ENCODE peak calls at places on chromosomes 12 and 14, in seven cellular contexts. One of them, this sample, is unnamed.

GRCh38 chr14:96741151-96741977 is 55.8 kb upstream of the VRK1 start:
- DNase-seq in PC-3: peak
- DNase-seq in dorsolateral prefrontal cortex: peak
- DNase-seq in H1: peak
- DNase-seq in stomach: peak
- DNase-seq in fibroblast of the aortic adventitia: peak
- DNase-seq in HCT116: no peak
- DNase-seq in this sample: peak

GRCh38 chr14:68982581-68982980 is 3.5 kb upstream of the ACTN1 start:
- DNase-seq in PC-3: no peak
- DNase-seq in dorsolateral prefrontal cortex: no peak
- DNase-seq in H1: no peak
- DNase-seq in stomach: no peak
- DNase-seq in fibroblast of the aortic adventitia: peak
- DNase-seq in HCT116: no peak
- DNase-seq in this sample: no peak

GRCh38 chr12:56205445-56205844 is 16.2 kb upstream of the SMARCC2 start:
- DNase-seq in PC-3: no peak
- DNase-seq in dorsolateral prefrontal cortex: no peak
- DNase-seq in H1: no peak
- DNase-seq in stomach: no peak
- DNase-seq in fibroblast of the aortic adventitia: no peak
- DNase-seq in HCT116: no peak
- DNase-seq in this sample: no peak

GRCh38 chr12:116150001-116150400 is 127.5 kb downstream of the MED13L start:
- DNase-seq in PC-3: no peak
- DNase-seq in dorsolateral prefrontal cortex: no peak
- DNase-seq in H1: no peak
- DNase-seq in stomach: no peak
- DNase-seq in fibroblast of the aortic adventitia: no peak
- DNase-seq in HCT116: no peak
- DNase-seq in this sample: no peak

GRCh38 chr14:75232597-75232996 is 46.0 kb upstream of the FOS start:
- DNase-seq in PC-3: no peak
- DNase-seq in dorsolateral prefrontal cortex: no peak
- DNase-seq in H1: no peak
- DNase-seq in stomach: no peak
- DNase-seq in fibroblast of the aortic adventitia: no peak
- DNase-seq in HCT116: no peak
- DNase-seq in this sample: no peak

GRCh38 chr12:57638096-57638495 is 5.1 kb upstream of the B4GALNT1 start:
- DNase-seq in PC-3: no peak
- DNase-seq in dorsolateral prefrontal cortex: no peak
- DNase-seq in H1: no peak
- DNase-seq in stomach: no peak
- DNase-seq in fibroblast of the aortic adventitia: no peak
- DNase-seq in HCT116: no peak
- DNase-seq in this sample: no peak

GRCh38 chr14:24959791-24960331 is 90.1 kb downstream of the STXBP6 start:
- DNase-seq in PC-3: no peak
- DNase-seq in dorsolateral prefrontal cortex: no peak
- DNase-seq in H1: no peak
- DNase-seq in stomach: no peak
- DNase-seq in fibroblast of the aortic adventitia: peak
- DNase-seq in HCT116: no peak
- DNase-seq in this sample: no peak

GRCh38 chr12:14278294-14278953 is 87.1 kb upstream of the ATF7IP start:
- DNase-seq in PC-3: no peak
- DNase-seq in dorsolateral prefrontal cortex: no peak
- DNase-seq in H1: no peak
- DNase-seq in stomach: no peak
- DNase-seq in fibroblast of the aortic adventitia: no peak
- DNase-seq in HCT116: no peak
- DNase-seq in this sample: no peak

GRCh38 chr12:70306676-70307075 is 59.4 kb upstream of the KCNMB4 start:
- DNase-seq in PC-3: no peak
- DNase-seq in dorsolateral prefrontal cortex: no peak
- DNase-seq in H1: no peak
- DNase-seq in stomach: no peak
- DNase-seq in fibroblast of the aortic adventitia: no peak
- DNase-seq in HCT116: no peak
- DNase-seq in this sample: no peak

GRCh38 chr12:65741662-65742480 is 82.4 kb upstream of the HMGA2 start:
- DNase-seq in PC-3: no peak
- DNase-seq in dorsolateral prefrontal cortex: no peak
- DNase-seq in H1: no peak
- DNase-seq in stomach: no peak
- DNase-seq in fibroblast of the aortic adventitia: peak
- DNase-seq in HCT116: no peak
- DNase-seq in this sample: peak

GRCh38 chr14:91636604-91637003 is 95.3 kb downstream of the CATSPERB start:
- DNase-seq in PC-3: no peak
- DNase-seq in dorsolateral prefrontal cortex: no peak
- DNase-seq in H1: no peak
- DNase-seq in stomach: no peak
- DNase-seq in fibroblast of the aortic adventitia: no peak
- DNase-seq in HCT116: no peak
- DNase-seq in this sample: no peak

DNA sequence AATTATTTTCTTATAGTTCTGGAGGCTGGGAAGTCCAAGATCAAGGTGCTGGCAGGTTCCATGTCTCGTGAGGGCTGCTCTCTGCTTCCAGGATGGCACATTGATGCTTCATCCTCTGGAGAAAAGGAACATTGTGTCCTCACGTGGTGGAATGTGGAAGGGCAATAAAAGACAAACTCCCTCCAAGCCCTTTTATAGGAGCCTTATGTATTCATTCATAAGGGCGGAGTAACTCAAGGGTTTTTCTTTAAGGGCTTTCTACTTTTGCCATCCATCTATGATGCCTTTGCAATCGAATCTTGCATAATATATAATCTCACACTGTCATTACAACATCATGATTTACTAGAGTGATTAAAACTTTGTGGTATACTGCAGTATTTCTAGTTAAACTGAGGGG is 132.7 kb upstream of the DDHD1 start:
- DNase-seq in PC-3: peak
- DNase-seq in dorsolateral prefrontal cortex: no peak
- DNase-seq in H1: no peak
- DNase-seq in stomach: no peak
- DNase-seq in fibroblast of the aortic adventitia: no peak
- DNase-seq in HCT116: no peak
- DNase-seq in this sample: no peak
- TF ChIP-seq CTCF in PC-3: no peak
- TF ChIP-seq CTCF in dorsolateral prefrontal cortex: no peak
- TF ChIP-seq CTCF in H1: no peak
- TF ChIP-seq CTCF in stomach: no peak
- TF ChIP-seq CTCF in fibroblast of the aortic adventitia: no peak
- TF ChIP-seq CTCF in HCT116: no peak
- TF ChIP-seq CTCF in this sample: no peak

GRCh38 chr14:56340921-56341320 is 222.7 kb downstream of the PELI2 start:
- DNase-seq in PC-3: no peak
- DNase-seq in dorsolateral prefrontal cortex: no peak
- DNase-seq in H1: no peak
- DNase-seq in stomach: no peak
- DNase-seq in fibroblast of the aortic adventitia: no peak
- DNase-seq in HCT116: no peak
- DNase-seq in this sample: no peak

GRCh38 chr14:56341766-56342418 is 223.7 kb downstream of the PELI2 start:
- DNase-seq in PC-3: no peak
- DNase-seq in dorsolateral prefrontal cortex: no peak
- DNase-seq in H1: no peak
- DNase-seq in stomach: no peak
- DNase-seq in fibroblast of the aortic adventitia: peak
- DNase-seq in HCT116: no peak
- DNase-seq in this sample: no peak

GRCh38 chr14:56342419-56342901 is 224.2 kb downstream of the PELI2 start:
- DNase-seq in PC-3: no peak
- DNase-seq in dorsolateral prefrontal cortex: no peak
- DNase-seq in H1: no peak
- DNase-seq in stomach: no peak
- DNase-seq in fibroblast of the aortic adventitia: peak
- DNase-seq in HCT116: no peak
- DNase-seq in this sample: no peak

GRCh38 chr14:56338674-56339073 is 220.5 kb downstream of the PELI2 start:
- DNase-seq in PC-3: no peak
- DNase-seq in dorsolateral prefrontal cortex: no peak
- DNase-seq in H1: no peak
- DNase-seq in stomach: no peak
- DNase-seq in fibroblast of the aortic adventitia: no peak
- DNase-seq in HCT116: no peak
- DNase-seq in this sample: no peak

DNA sequence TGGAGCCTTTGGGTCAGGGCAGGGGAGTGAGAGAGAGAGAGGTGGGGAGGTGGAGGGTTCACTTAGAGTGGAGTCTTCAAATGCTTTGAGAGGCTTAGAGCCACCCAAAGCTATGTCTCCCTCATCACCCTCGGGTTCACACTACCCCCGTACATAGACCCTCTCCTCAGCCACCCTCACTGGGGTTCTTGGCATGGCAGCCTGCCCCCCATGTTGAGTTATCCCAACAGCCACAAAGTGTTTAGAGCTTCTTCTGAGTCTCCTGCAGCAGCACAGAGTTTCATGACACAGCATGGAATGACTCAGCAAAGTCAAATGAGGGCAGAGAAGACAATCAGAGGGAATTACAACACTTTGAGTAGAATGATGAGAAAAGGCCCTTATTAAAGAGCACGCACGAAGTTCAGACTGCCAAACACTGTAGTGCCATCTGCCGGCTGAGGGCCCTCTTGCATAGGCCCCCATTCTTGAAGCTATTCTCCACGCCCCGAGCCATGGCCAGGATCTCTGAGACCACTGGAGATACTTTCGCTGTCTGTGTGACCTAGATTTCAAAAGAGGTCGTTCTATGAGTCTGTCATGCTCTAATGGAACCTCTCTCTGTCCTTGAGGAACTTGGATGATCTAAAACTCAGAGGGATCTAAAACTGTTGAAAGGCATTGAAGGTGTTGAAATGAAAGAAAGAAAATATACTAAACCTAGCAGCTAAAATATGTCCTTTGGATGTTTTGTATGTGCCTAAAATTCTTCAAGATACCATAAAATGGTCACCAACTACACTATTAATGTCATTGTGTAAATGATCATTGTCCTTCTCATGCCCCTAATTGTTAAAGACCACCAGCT is 221.9 kb downstream of the PELI2 start:
- DNase-seq in PC-3: peak
- DNase-seq in dorsolateral prefrontal cortex: peak
- DNase-seq in H1: no peak
- DNase-seq in stomach: peak
- DNase-seq in fibroblast of the aortic adventitia: peak
- DNase-seq in HCT116: peak
- DNase-seq in this sample: peak
- TF ChIP-seq CTCF in PC-3: peak
- TF ChIP-seq CTCF in dorsolateral prefrontal cortex: peak
- TF ChIP-seq CTCF in H1: peak
- TF ChIP-seq CTCF in stomach: peak
- TF ChIP-seq CTCF in fibroblast of the aortic adventitia: peak
- TF ChIP-seq CTCF in HCT116: peak
- TF ChIP-seq CTCF in this sample: peak

GRCh38 chr14:95614335-95614734 is 71.9 kb upstream of the TCL1B start:
- DNase-seq in PC-3: no peak
- DNase-seq in dorsolateral prefrontal cortex: no peak
- DNase-seq in H1: no peak
- DNase-seq in stomach: no peak
- DNase-seq in fibroblast of the aortic adventitia: peak
- DNase-seq in HCT116: no peak
- DNase-seq in this sample: no peak
- TF ChIP-seq CTCF in PC-3: no peak
- TF ChIP-seq CTCF in dorsolateral prefrontal cortex: no peak
- TF ChIP-seq CTCF in H1: no peak
- TF ChIP-seq CTCF in stomach: no peak
- TF ChIP-seq CTCF in fibroblast of the aortic adventitia: no peak
- TF ChIP-seq CTCF in HCT116: no peak
- TF ChIP-seq CTCF in this sample: no peak

GRCh38 chr14:50342211-50343080 is 30.3 kb downstream of the DMAC2L start:
- DNase-seq in PC-3: peak
- DNase-seq in dorsolateral prefrontal cortex: peak
- DNase-seq in H1: no peak
- DNase-seq in stomach: no peak
- DNase-seq in fibroblast of the aortic adventitia: peak
- DNase-seq in HCT116: no peak
- DNase-seq in this sample: no peak
- TF ChIP-seq CTCF in PC-3: peak
- TF ChIP-seq CTCF in dorsolateral prefrontal cortex: peak
- TF ChIP-seq CTCF in H1: peak
- TF ChIP-seq CTCF in stomach: no peak
- TF ChIP-seq CTCF in fibroblast of the aortic adventitia: peak
- TF ChIP-seq CTCF in HCT116: no peak
- TF ChIP-seq CTCF in this sample: no peak

DNA sequence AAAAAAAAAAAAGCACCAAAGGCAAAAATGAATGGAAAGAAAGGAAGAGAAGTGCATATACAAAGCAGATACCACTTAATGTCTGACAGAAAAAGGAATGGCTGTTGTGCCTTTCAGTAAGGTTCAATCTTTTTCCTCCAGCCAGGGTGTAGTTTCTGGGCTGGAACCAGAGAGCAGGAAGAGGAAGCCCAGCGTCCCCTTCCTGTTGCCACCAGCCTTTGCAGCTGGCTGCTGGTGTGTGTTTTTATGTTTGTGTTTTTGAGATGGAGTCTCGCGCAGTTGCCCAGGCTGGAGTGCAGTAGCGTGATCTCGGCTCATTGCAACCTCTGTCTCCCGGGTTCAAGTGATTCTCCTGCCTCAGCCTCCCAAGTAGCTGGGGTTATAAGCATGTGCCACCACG is 64.6 kb upstream of the LTA4H start:
- DNase-seq in PC-3: no peak
- DNase-seq in dorsolateral prefrontal cortex: no peak
- DNase-seq in H1: no peak
- DNase-seq in stomach: no peak
- DNase-seq in fibroblast of the aortic adventitia: no peak
- DNase-seq in HCT116: no peak
- DNase-seq in this sample: no peak
- TF ChIP-seq CTCF in PC-3: no peak
- TF ChIP-seq CTCF in dorsolateral prefrontal cortex: no peak
- TF ChIP-seq CTCF in H1: no peak
- TF ChIP-seq CTCF in stomach: no peak
- TF ChIP-seq CTCF in fibroblast of the aortic adventitia: no peak
- TF ChIP-seq CTCF in HCT116: no peak
- TF ChIP-seq CTCF in this sample: no peak

DNA sequence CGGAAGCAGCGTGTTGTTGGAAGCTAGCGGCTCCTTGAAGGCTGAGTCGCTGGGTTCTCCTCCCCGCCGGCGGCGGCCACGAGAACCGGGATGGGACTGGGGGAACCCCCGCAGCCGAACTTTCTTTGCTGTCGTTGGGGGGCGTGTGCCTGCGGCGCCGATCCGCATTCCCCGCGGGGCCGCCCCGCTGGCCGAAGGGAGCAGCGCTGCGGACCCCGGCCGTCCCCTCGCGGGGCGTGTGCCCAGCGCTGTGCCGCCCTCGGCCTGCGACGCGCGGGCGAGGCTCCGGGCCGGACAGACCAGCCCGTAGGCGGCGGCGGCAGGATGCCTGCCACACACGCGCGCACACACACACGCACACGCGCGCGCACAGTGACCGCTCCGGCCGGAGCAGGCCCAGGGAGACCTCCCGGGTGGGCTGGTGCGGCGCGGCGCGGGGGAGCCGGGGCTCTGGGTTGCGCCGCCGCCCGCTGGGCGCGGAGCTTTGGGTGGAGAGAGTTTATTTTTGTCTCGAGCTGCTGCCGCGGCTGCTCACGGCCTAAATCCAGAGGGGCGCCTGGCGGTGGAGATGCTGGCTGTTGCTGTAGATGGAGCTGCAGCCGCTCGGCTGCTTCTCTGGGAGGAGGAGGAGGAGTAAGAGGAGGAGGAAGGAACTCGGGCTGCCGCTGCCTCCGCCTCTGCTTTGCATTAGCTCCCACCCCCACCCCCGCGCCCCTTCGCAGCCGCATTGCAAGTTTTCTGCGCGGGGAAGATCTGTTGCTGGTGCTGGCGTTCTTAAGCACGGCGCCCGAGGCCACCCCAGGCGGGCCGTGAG is at the start of gene SAMD4A:
- DNase-seq in PC-3: peak
- DNase-seq in dorsolateral prefrontal cortex: peak
- DNase-seq in H1: no peak
- DNase-seq in stomach: peak
- DNase-seq in fibroblast of the aortic adventitia: peak
- DNase-seq in HCT116: no peak
- DNase-seq in this sample: peak
- TF ChIP-seq CTCF in PC-3: peak
- TF ChIP-seq CTCF in dorsolateral prefrontal cortex: peak
- TF ChIP-seq CTCF in H1: no peak
- TF ChIP-seq CTCF in stomach: peak
- TF ChIP-seq CTCF in fibroblast of the aortic adventitia: peak
- TF ChIP-seq CTCF in HCT116: no peak
- TF ChIP-seq CTCF in this sample: peak